ENCODE peak calls at places on chromosomes 2 and 18, in five cellular contexts. D is astrocyte of the spinal cord, L is fibroblast of pulmonary artery, Z is AG09319, F is KG1. M is an unnamed sample.

GRCh38 chr2:39688181-39688580 is 22.5 kb downstream of the TMEM178A start:
- DNase-seq in D (no peak), L (no peak), Z (no peak), F (no peak), M (no peak)

GRCh38 chr2:233006648-233007047 is 6.4 kb downstream of the NGEF start:
- DNase-seq in D (no peak), L (no peak), Z (no peak), F (no peak), M (no peak)

GRCh38 chr2:37992631-37993030 is 67.5 kb downstream of the RMDN2 start:
- DNase-seq in D (no peak), L (no peak), Z (no peak), F (no peak), M (no peak)

GRCh38 chr2:6945821-6946220 is 28.6 kb downstream of the RNF144A start:
- DNase-seq in D (no peak), L (no peak), Z (no peak), F (no peak), M (no peak)

GRCh38 chr2:1586946-1587840 is 157.1 kb downstream of the PXDN start:
- DNase-seq in D (no peak), L (no peak), Z (no peak), F (no peak), M (no peak)

GRCh38 chr2:224022474-224022873 is 16.6 kb downstream of the SERPINE2 start:
- DNase-seq in D (no peak), L (no peak), Z (no peak), F (no peak), M (no peak)

GRCh38 chr18:63894367-63894766 is 6.9 kb downstream of the SERPINB2 start:
- DNase-seq in D (no peak), L (no peak), Z (no peak), F (no peak), M (no peak)

GRCh38 chr2:23697676-23698075 is 229.2 kb downstream of the ATAD2B start:
- DNase-seq in D (peak), L (peak), Z (no peak), F (no peak), M (no peak)

GRCh38 chr18:50790956-50791355 is 28.9 kb downstream of the MRO start:
- DNase-seq in D (no peak), L (no peak), Z (no peak), F (no peak), M (no peak)

GRCh38 chr18:7117390-7118355 is at the start of gene LAMA1:
- DNase-seq in D (no peak), L (peak), Z (no peak), F (no peak), M (no peak)

GRCh38 chr2:177154809-177155208 is 57.8 kb upstream of the HNRNPA3 start:
- DNase-seq in D (no peak), L (peak), Z (no peak), F (no peak), M (no peak)

GRCh38 chr2:234099266-234099665 is 48.8 kb downstream of the SPP2 start:
- DNase-seq in D (no peak), L (no peak), Z (no peak), F (no peak), M (no peak)

GRCh38 chr2:151853070-151853758 is 25.0 kb upstream of the ARL5A start:
- DNase-seq in D (no peak), L (no peak), Z (no peak), F (no peak), M (no peak)

GRCh38 chr2:234949762-234950434 is 1.9 kb upstream of the SH3BP4 start:
- DNase-seq in D (peak), L (peak), Z (peak), F (no peak), M (no peak)

GRCh38 chr2:58812766-58813344 is 571.7 kb upstream of the FANCL start:
- DNase-seq in D (no peak), L (no peak), Z (no peak), F (no peak), M (no peak)

GRCh38 chr2:152200562-152201465 is 25.3 kb upstream of the STAM2 start:
- DNase-seq in D (peak), L (peak), Z (peak), F (no peak), M (peak)

GRCh38 chr2:241195506-241196130 is 7.1 kb downstream of the ANO7 start:
- DNase-seq in D (no peak), L (no peak), Z (no peak), F (no peak), M (no peak)

GRCh38 chr2:158926478-158926948 is 41.9 kb upstream of the TANC1 start:
- DNase-seq in D (peak), L (peak), Z (peak), F (no peak), M (no peak)

GRCh38 chr18:31610841-31611240 is 19.2 kb downstream of the TTR start:
- DNase-seq in D (peak), L (peak), Z (no peak), F (no peak), M (no peak)

GRCh38 chr2:168964251-168964807 is 63.2 kb downstream of the G6PC2 start:
- DNase-seq in D (peak), L (no peak), Z (no peak), F (no peak), M (no peak)

GRCh38 chr2:138607746-138608145 is 106.2 kb downstream of the SPOPL start:
- DNase-seq in D (no peak), L (no peak), Z (no peak), F (no peak), M (no peak)